ENCODE peak calls at places on chromosomes 4 and X, in six cellular contexts. Q is tibial nerve, J is choroid plexus epithelial cell, K is D341Med, G is activated T-helper 1 cell treated with Interleukin-2 at 50 U/mL for 16 hours, Y is GM23248. B is an unnamed sample.

GRCh38 chrX:12210196-12210815 is 72.0 kb downstream of the FRMPD4 start:
- DNase-seq in Q (peak), J (peak), K (no peak), G (no peak), Y (peak), B (no peak)

GRCh38 chr4:128287159-128287870 is at the start of gene PGRMC2:
- DNase-seq in Q (no peak), J (peak), K (peak), G (no peak), Y (peak), B (no peak)

GRCh38 chr4:117640836-117641235 is 393.4 kb upstream of the NDST3 start:
- DNase-seq in Q (no peak), J (no peak), K (no peak), G (no peak), Y (no peak), B (no peak)

GRCh38 chr4:26039950-26040349 is 125.9 kb downstream of the SMIM20 start:
- DNase-seq in Q (no peak), J (no peak), K (no peak), G (no peak), Y (peak), B (no peak)

GRCh38 chrX:140744085-140744484 is 34.5 kb downstream of the LINC00632 start:
- DNase-seq in Q (no peak), J (no peak), K (no peak), G (no peak), Y (no peak), B (no peak)

GRCh38 chr4:47972721-47973120 is 43.8 kb downstream of the CNGA1 start:
- DNase-seq in Q (no peak), J (no peak), K (no peak), G (no peak), Y (no peak), B (no peak)

GRCh38 chrX:131778269-131779218 is 234.7 kb downstream of the OR13H1 start:
- DNase-seq in Q (no peak), J (no peak), K (no peak), G (peak), Y (no peak), B (no peak)

GRCh38 chr4:184441461-184442392 is 32.6 kb downstream of the IRF2 start:
- DNase-seq in Q (no peak), J (no peak), K (peak), G (no peak), Y (peak), B (no peak)

GRCh38 chrX:122572461-122572860 is 611.6 kb upstream of the GRIA3 start:
- DNase-seq in Q (no peak), J (no peak), K (no peak), G (no peak), Y (peak), B (no peak)

GRCh38 chr4:181261279-181261678 is 981.9 kb upstream of the TENM3 start:
- DNase-seq in Q (no peak), J (peak), K (peak), G (no peak), Y (no peak), B (no peak)

GRCh38 chr4:46844325-46844917 is 64.6 kb downstream of the COX7B2 start:
- DNase-seq in Q (peak), J (peak), K (peak), G (no peak), Y (peak), B (peak)

GRCh38 chr4:54526560-54526959 is 131.2 kb upstream of the KIT start:
- DNase-seq in Q (no peak), J (no peak), K (no peak), G (no peak), Y (no peak), B (no peak)

GRCh38 chr4:121711263-121712000 is 14.7 kb upstream of the ANXA5 start:
- DNase-seq in Q (peak), J (peak), K (peak), G (no peak), Y (peak), B (no peak)

GRCh38 chr4:128847074-128847724 is 37.7 kb downstream of the JADE1 start:
- DNase-seq in Q (no peak), J (no peak), K (no peak), G (no peak), Y (peak), B (no peak)

GRCh38 chr4:177964061-177964460 is 521.8 kb upstream of the AGA start:
- DNase-seq in Q (no peak), J (no peak), K (no peak), G (no peak), Y (peak), B (no peak)

GRCh38 chr4:18689308-18689915 is 667.9 kb upstream of the LCORL start:
- DNase-seq in Q (peak), J (peak), K (peak), G (no peak), Y (peak), B (no peak)

GRCh38 chr4:328729-329128 is 8.9 kb upstream of the ZNF141 start:
- DNase-seq in Q (no peak), J (no peak), K (no peak), G (no peak), Y (no peak), B (no peak)

GRCh38 chr4:36111180-36111579 is 133.1 kb downstream of the ARAP2 start:
- DNase-seq in Q (no peak), J (peak), K (no peak), G (no peak), Y (no peak), B (peak)

GRCh38 chrX:49627030-49627777 is 28.4 kb downstream of the GAGE1 start:
- DNase-seq in Q (no peak), J (no peak), K (no peak), G (no peak), Y (peak), B (no peak)

GRCh38 chr4:79317711-79318110 is 8.2 kb downstream of the NAA11 start:
- DNase-seq in Q (no peak), J (no peak), K (no peak), G (no peak), Y (no peak), B (no peak)

GRCh38 chr4:19748911-19749473 is 502.7 kb upstream of the SLIT2 start:
- DNase-seq in Q (peak), J (no peak), K (no peak), G (no peak), Y (peak), B (no peak)

GRCh38 chr4:184534511-184535391 is 60.4 kb upstream of the IRF2 start:
- DNase-seq in Q (no peak), J (peak), K (no peak), G (no peak), Y (peak), B (no peak)

GRCh38 chr4:14247767-14248166 is 620.2 kb upstream of the BOD1L1 start:
- DNase-seq in Q (no peak), J (no peak), K (no peak), G (no peak), Y (no peak), B (no peak)

GRCh38 chr4:123945301-123945700 is 548.7 kb downstream of the SPRY1 start:
- DNase-seq in Q (no peak), J (no peak), K (peak), G (no peak), Y (no peak), B (no peak)

GRCh38 chr4:137116144-137116543 is 416.1 kb downstream of the PCDH18 start:
- DNase-seq in Q (no peak), J (no peak), K (no peak), G (no peak), Y (no peak), B (no peak)

GRCh38 chr4:21879187-21879586 is 69.4 kb downstream of the KCNIP4 start:
- DNase-seq in Q (no peak), J (peak), K (no peak), G (no peak), Y (peak), B (no peak)

B was measured in NCI-H2171.